ENCODE peak calls at places on chromosomes 7 and 10, in seven cellular contexts. Z is neural crest cell, G is neural progenitor cell, M is type B pancreatic cell, X is BJ, Y is AG09309, D is cardiac fibroblast. H is an unnamed sample.

GRCh38 chr7:100706672-100707311 is 871 bp downstream of the POP7 start:
- DNase-seq in D (no peak), X (no peak), Z (no peak), G (peak; percentile 29), Y (no peak), M (no peak), H (no peak)

GRCh38 chr7:105488219-105488571 is 33.9 kb downstream of the PUS7 start:
- DNase-seq in M (no peak), Y (no peak), X (no peak), D (no peak), Z (no peak), G (no peak), H (no peak)

GRCh38 chr10:48897438-48897790 is 42.2 kb downstream of the LRRC18 start:
- DNase-seq in X (no peak), G (no peak), D (no peak), Z (no peak), M (no peak), Y (no peak), H (no peak)

GRCh38 chr7:42876182-42877068 is 35.4 kb downstream of the C7orf25 start:
- DNase-seq in X (no peak), M (no peak), Z (peak; percentile 72), G (peak; percentile 74), D (peak; percentile 74), Y (peak; percentile 13), H (peak; percentile 23)

GRCh38 chr7:50560865-50561351 is 4.3 kb downstream of the DDC start:
- DNase-seq in G (peak; percentile 20), Z (peak; percentile 41), X (no peak), Y (no peak), D (no peak), M (no peak), H (no peak)

GRCh38 chr10:117365612-117366011 is 9.6 kb downstream of the PDZD8 start:
- DNase-seq in Y (no peak), Z (no peak), M (no peak), X (no peak), D (no peak), G (no peak), H (no peak)

GRCh38 chr7:99984593-99984992 is 8.8 kb upstream of the AZGP1 start:
- DNase-seq in Z (no peak), Y (no peak), X (no peak), D (no peak), M (no peak), G (no peak), H (no peak)

GRCh38 chr10:68333905-68334431 is 1.2 kb upstream of the PBLD start:
- DNase-seq in D (no peak), G (no peak), Y (no peak), X (no peak), M (no peak), Z (no peak), H (no peak)

GRCh38 chr7:124310934-124311390 is 278.1 kb upstream of the TMEM229A start:
- DNase-seq in D (no peak), M (no peak), G (no peak), X (no peak), Z (no peak), Y (no peak), H (no peak)

GRCh38 chr7:9516672-9517071 is 1083.3 kb downstream of the NXPH1 start:
- DNase-seq in D (no peak), Z (no peak), M (no peak), G (no peak), Y (no peak), X (no peak), H (no peak)

GRCh38 chr7:18357691-18358090 is 137.9 kb upstream of the HDAC9 start:
- DNase-seq in M (no peak), Y (no peak), G (peak; percentile 12), X (no peak), Z (no peak), D (peak; percentile 35), H (no peak)

GRCh38 chr7:18352339-18353255 is 143.0 kb upstream of the HDAC9 start:
- DNase-seq in Z (peak; percentile 45), X (peak; percentile 23), D (peak; percentile 89), Y (peak; percentile 41), G (peak; percentile 65), M (no peak), H (no peak)

GRCh38 chr7:18354686-18355085 is 140.9 kb upstream of the HDAC9 start:
- DNase-seq in Y (no peak), D (no peak), G (no peak), M (no peak), X (no peak), Z (no peak), H (no peak)

GRCh38 chr7:18354108-18354507 is 141.4 kb upstream of the HDAC9 start:
- DNase-seq in X (no peak), G (no peak), M (no peak), Z (no peak), Y (no peak), D (no peak), H (no peak)

GRCh38 chr7:18356195-18356645 is 139.3 kb upstream of the HDAC9 start:
- DNase-seq in X (peak; percentile 8), M (no peak), D (peak; percentile 75), G (peak; percentile 15), Z (peak; percentile 6), Y (peak; percentile 16), H (no peak)
- TF ChIP-seq CTCF in X (peak; percentile 59), M (peak; percentile 85), D (peak; percentile 49), G (peak; percentile 67), Z (peak; percentile 80), Y (peak; percentile 55), H (peak; percentile 62)

DNA sequence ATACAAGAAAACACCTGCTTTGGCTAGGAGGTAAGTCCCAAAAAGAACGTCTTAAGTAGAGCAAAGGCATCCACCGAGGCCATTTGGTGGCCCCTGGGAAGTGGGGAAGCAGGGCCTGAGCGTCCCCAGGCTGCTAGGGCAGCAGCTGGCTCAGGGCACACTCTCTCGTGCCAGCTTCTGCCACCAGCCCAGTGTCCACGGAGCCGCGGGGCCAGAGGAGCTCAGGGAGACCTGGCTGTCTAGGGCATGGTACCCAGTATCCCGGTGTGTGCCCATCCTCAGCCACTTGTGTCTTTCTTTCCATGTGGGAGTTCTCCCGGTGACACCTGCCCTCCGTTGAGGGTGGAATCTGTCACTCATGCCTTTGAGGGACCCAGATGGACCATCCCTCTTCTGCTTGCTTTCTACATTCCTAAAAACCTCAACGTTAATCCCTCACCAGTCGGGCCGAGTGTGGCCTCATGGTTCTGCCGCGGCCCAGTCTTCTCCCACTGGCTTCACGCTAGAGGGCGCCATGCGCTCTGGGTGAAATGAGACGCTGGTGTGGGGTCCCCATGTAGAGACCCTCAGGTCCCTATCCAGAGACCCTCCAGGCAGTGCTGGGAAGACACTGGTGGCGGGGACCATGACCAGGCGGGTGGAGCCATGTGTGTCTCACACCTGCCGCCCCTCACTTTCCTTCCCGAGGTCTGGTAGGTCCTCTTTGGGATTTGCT is 9.5 kb upstream of the AP5Z1 start:
- DNase-seq in M (no peak), X (no peak), D (no peak), G (peak; percentile 32), Y (no peak), Z (no peak), H (no peak)
- TF ChIP-seq CTCF in M (peak; percentile 34), X (peak; percentile 40), D (peak; percentile 21), G (peak; percentile 54), Y (peak; percentile 38), Z (peak; percentile 31), H (peak; percentile 33)

DNA sequence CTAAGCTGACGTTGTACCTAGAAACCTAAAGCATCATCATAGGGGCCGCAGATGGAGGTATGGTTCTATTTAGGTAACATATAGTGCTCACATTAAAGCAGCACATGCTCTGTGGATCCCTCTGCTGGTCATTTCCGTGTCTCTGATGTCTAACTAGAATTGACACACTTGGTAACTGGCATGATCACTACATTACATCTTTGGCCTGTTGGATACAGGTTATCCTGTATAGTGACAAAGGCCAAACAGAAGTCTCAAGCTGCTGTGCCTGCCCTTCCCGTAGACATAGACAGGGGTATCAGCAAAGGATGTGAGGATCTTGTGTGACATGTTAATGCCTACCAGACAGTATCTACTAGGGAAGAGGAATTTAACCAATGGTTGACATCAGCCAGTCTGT is 51.2 kb downstream of the KIF5B start:
- DNase-seq in G (peak; percentile 63), D (peak; percentile 65), X (no peak), Z (peak; percentile 29), M (no peak), Y (no peak), H (no peak)
- TF ChIP-seq CTCF in G (peak; percentile 66), D (peak; percentile 65), X (peak; percentile 59), Z (peak; percentile 68), M (peak; percentile 74), Y (peak; percentile 59), H (peak; percentile 56)

GRCh38 chr10:86110156-86110786 is 256.3 kb downstream of the GRID1 start:
- DNase-seq in G (peak; percentile 38), Y (no peak), X (no peak), M (peak; percentile 49), D (no peak), Z (no peak), H (no peak)
- TF ChIP-seq CTCF in G (peak; percentile 58), Y (no peak), X (peak; percentile 10), M (peak; percentile 42), D (no peak), Z (peak; percentile 32), H (no peak)

DNA sequence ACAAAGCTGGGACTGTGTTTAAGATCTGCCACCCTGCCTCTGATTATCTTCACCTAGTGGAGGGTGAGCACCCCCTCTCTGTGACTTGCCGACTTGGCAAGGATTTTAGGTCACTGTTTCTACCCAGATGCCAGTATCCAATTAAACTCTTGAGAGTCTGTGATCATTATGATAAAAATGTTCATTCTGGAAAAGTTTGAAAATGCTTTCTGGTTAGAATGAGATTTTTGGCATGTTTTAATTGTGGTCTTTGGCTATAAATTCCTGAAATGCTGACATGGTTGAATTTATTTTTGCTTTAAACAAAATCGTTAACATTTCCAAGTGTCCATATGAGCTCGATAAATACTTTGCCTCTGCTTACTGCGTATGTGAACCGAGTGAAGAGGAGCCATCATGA is 221.4 kb downstream of the BICC1 start:
- DNase-seq in M (no peak), X (peak; percentile 75), G (no peak), D (no peak), Z (no peak), Y (peak; percentile 54), H (peak; percentile 38)
- TF ChIP-seq CTCF in M (no peak), X (peak; percentile 42), G (no peak), D (no peak), Z (no peak), Y (peak; percentile 32), H (peak; percentile 4)

GRCh38 chr10:103603382-103603781 is 109.9 kb downstream of the NEURL1 start:
- DNase-seq in Y (no peak), D (no peak), M (no peak), Z (no peak), X (no peak), G (no peak), H (no peak)
- TF ChIP-seq CTCF in Y (no peak), D (no peak), M (no peak), Z (no peak), X (no peak), G (no peak), H (no peak)

GRCh38 chr10:19231034-19231433 is 182.4 kb downstream of the MALRD1 start:
- DNase-seq in Y (no peak), G (no peak), Z (no peak), X (no peak), M (no peak), D (no peak), H (no peak)
- TF ChIP-seq CTCF in Y (no peak), G (peak; percentile 27), Z (no peak), X (no peak), M (no peak), D (no peak), H (no peak)

DNA sequence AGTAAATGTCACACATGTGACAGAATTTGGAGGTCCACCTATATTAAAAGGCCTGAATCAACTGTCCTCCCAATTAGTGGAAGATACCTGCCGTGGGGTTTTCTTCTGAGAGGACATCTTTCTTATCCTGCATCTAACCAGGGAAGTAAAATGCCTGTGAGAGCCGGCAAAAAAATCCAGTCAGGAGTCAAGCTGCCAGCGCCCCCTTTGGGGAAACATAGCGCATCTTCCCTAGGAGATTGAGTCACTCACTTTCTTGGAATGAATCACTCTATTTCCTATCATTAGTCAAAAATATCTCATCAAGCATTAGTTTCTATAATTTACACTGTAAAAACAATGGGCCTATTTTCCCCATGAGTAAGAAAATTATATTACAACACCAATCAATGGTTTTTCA is 66.4 kb upstream of the ANK3 start:
- DNase-seq in D (peak; percentile 42), Y (no peak), G (peak; percentile 54), M (no peak), X (no peak), Z (no peak), H (no peak)
- TF ChIP-seq CTCF in D (peak; percentile 50), Y (no peak), G (peak; percentile 64), M (peak; percentile 16), X (peak; percentile 24), Z (no peak), H (no peak)